ENCODE peak calls at places on chromosome 16, in four cellular contexts. D, Z, T and O are unnamed samples.

GRCh38 chr16:4880006-4880580 is 32.8 kb downstream of the UBN1 start:
- DNase-seq in D (no peak), Z (no peak), T (no peak), O (no peak)

GRCh38 chr16:83975646-83976260 is 7.7 kb downstream of the NECAB2 start:
- DNase-seq in D (no peak), Z (no peak), T (no peak), O (no peak)

GRCh38 chr16:68396481-68396880 is 51.8 kb downstream of the SMPD3 start:
- DNase-seq in D (no peak), Z (peak), T (peak), O (no peak)

GRCh38 chr16:804193-805048 is 3.9 kb upstream of the GNG13 start:
- DNase-seq in D (no peak), Z (no peak), T (no peak), O (no peak)

GRCh38 chr16:87874639-87875472 is 5.5 kb upstream of the SLC7A5 start:
- DNase-seq in D (no peak), Z (no peak), T (peak), O (peak)

GRCh38 chr16:4780235-4780634 is 7.9 kb downstream of the SEPTIN12 start:
- DNase-seq in D (no peak), Z (no peak), T (no peak), O (no peak)

GRCh38 chr16:19288872-19289799 is 3.6 kb downstream of the CLEC19A start:
- DNase-seq in D (no peak), Z (no peak), T (no peak), O (no peak)

GRCh38 chr16:165539-166374 is at the start of gene HBM:
- DNase-seq in D (no peak), Z (no peak), T (no peak), O (no peak)

GRCh38 chr16:84999857-85000480 is 11.4 kb downstream of the ZDHHC7 start:
- DNase-seq in D (no peak), Z (no peak), T (no peak), O (no peak)

GRCh38 chr16:72125635-72126428 is 32.2 kb downstream of the DHX38 start:
- DNase-seq in D (no peak), Z (no peak), T (no peak), O (no peak)

GRCh38 chr16:3439637-3440036 is 3.7 kb downstream of the ZNF597 start:
- DNase-seq in D (no peak), Z (no peak), T (no peak), O (no peak)